ENCODE peak calls at places on chromosomes 16 and 17, in five cellular contexts. T, Z, I, R and O are unnamed samples.

GRCh38 chr16:89346869-89347268 is 129.4 kb downstream of the ZNF778 start:
- DNase-seq in I (no peak), Z (no peak), R (no peak), T (no peak), O (no peak)

GRCh38 chr17:17180141-17180603 is 26.0 kb downstream of the PLD6 start:
- DNase-seq in I (no peak), T (no peak), Z (no peak), R (no peak), O (no peak)

GRCh38 chr17:40451420-40451819 is 8.2 kb downstream of the IGFBP4 start:
- DNase-seq in Z (peak), I (peak), T (no peak), R (no peak), O (peak)

GRCh38 chr17:45123930-45124796 is 8.2 kb downstream of the PLCD3 start:
- DNase-seq in Z (peak), R (peak), I (no peak), T (peak), O (peak)

GRCh38 chr16:22117666-22118065 is 25.3 kb downstream of the VWA3A start:
- DNase-seq in Z (no peak), R (no peak), I (no peak), T (no peak), O (no peak)

GRCh38 chr16:75572859-75573542 is 6.8 kb downstream of the GABARAPL2 start:
- DNase-seq in T (no peak), Z (no peak), R (no peak), I (no peak), O (no peak)

GRCh38 chr16:50576403-50577113 is 28.4 kb downstream of the NKD1 start:
- DNase-seq in I (no peak), Z (no peak), R (no peak), T (no peak), O (no peak)

GRCh38 chr16:66369055-66369592 is 2.6 kb downstream of the CDH5 start:
- DNase-seq in T (no peak), I (no peak), R (no peak), Z (no peak), O (no peak)

GRCh38 chr17:2266045-2266864 is 37.3 kb downstream of the SMG6 start:
- DNase-seq in R (no peak), T (peak), I (no peak), Z (no peak), O (no peak)

GRCh38 chr16:49271363-49271762 is 10.3 kb downstream of the CBLN1 start:
- DNase-seq in R (no peak), I (no peak), T (no peak), Z (no peak), O (no peak)

GRCh38 chr16:2535644-2536021 is 2.2 kb upstream of the PDPK1 start:
- DNase-seq in T (no peak), I (no peak), R (no peak), Z (peak), O (peak)

GRCh38 chr17:8935194-8935593 is 30.3 kb downstream of the PIK3R5 start:
- DNase-seq in I (no peak), R (no peak), Z (no peak), T (no peak), O (no peak)

DNA sequence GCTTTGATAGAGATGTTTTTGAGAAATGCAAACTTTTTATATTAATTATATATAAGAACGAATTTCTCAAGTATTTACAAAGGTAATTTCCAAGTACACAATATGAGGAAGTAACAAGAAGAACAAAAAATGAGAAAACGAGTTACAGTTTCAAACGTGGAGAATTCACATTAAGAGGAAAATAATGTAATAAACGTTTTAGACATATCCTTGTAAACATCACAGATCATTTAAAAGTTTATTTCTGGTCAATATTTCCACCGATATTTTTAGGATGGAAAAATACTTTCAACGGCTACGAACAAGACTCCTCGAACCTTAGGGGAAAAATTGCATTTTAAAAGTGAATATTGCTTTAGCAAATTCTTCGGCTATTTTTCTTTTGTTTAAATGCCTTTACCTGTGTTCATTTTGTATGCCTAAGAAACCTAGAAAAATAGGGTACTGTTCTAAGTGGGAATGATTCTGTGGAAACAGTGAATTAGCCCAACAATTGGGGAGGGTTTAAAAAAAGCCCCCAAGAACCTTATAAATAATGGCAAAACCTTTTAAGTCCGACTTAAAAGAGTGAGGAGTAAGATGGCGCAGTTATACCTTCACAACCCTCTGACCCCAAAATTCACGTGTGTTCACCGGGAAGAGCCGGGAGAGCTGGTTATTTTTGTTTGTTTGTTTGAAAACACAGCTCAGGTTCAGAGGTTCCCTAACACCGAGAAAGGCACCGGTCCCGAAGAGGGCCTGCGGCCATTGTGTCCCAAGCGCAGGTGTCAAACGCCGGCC is 3.3 kb downstream of the HNF1B start:
- DNase-seq in Z (no peak), T (no peak), I (no peak), R (no peak), O (no peak)
- H3K4me3 ChIP-seq in Z (peak), T (peak), I (peak), R (peak), O (no peak)

GRCh38 chr17:80738020-80738380 is 193.4 kb downstream of the RPTOR start:
- DNase-seq in T (no peak), Z (no peak), R (no peak), I (no peak), O (no peak)
- H3K4me3 ChIP-seq in T (no peak), Z (no peak), R (no peak), I (no peak), O (no peak)

DNA sequence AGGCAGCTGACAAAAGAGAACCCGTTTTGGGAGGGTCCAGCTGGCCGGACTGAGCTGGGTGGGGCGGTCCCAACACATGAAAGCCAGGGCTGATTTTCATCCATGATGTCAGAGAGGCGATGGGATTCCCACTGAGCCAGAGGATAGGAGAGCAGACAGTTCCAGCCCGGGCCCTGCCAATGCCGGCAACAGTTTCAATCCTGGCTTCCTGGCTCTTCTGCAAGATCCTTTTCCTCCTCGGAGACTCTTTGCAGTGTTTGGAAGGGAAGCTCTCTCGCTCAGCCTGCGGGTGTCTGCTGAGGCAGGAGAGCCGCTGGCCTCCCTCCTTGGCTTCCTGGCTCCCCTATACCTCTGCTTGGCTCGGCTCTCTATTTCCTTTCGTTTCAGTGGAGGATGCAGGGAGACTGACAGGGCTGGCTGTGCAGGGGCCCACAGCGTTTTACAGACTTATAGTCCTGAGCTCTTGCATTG is 145.5 kb upstream of the SOX9 start:
- DNase-seq in Z (no peak), R (no peak), I (no peak), T (no peak), O (peak)
- H3K4me3 ChIP-seq in Z (peak), R (no peak), I (no peak), T (peak), O (peak)

GRCh38 chr16:15485175-15485574 is 50.8 kb downstream of the BMERB1 start:
- DNase-seq in Z (no peak), T (no peak), R (no peak), I (no peak), O (no peak)

GRCh38 chr16:15489016-15489415 is 54.6 kb downstream of the BMERB1 start:
- DNase-seq in Z (no peak), T (no peak), R (no peak), I (no peak), O (no peak)

GRCh38 chr16:15486661-15487060 is 52.3 kb downstream of the BMERB1 start:
- DNase-seq in R (no peak), I (no peak), Z (no peak), T (no peak), O (no peak)

GRCh38 chr16:15490123-15490711 is 55.8 kb downstream of the BMERB1 start:
- DNase-seq in T (no peak), Z (no peak), I (no peak), R (no peak), O (no peak)

DNA sequence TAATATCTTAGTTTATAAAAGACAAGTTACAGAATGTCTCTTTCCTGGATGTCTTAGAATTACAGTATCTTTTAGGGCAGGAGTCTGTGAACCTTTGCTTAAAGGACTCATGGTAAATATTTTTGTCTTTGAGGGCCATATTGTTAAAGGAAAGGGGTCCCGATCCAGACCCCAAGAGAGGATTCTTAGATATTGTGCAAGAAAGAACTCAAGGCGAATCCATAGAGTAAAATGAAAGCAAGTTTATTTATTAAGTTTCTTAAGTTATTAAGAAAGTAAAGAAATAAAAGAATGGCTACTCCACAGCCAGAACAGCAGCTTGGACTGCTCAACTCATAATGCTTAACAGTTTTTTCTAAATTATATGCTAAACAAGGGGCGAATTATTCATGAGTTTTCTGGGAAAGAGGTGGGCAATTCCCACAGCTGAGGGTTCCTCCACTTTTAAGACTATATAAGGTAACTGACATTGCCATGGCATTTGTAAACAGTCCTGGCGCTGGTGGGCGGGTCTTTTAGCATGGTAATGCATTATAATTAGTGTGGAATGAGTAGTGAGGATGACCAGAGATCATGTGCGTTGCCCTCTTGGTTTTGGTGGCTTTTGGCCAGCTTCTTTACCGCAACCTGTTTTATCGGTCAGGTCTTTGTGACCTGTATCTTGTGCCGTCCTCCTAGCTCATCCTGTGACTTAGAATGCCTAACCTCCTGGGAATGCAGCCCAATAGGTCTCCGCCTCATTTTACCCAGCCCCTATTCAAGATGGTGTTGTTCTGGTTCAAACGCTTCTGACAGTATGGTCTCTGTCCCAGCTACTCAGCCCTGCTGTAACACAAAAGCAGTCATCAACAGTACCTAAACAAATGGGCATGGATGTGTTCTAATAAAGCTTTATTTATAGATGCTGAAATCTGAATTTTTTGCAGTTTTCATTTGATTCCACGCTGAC is 53.2 kb downstream of the BMERB1 start:
- DNase-seq in T (no peak), R (no peak), I (no peak), Z (no peak), O (peak)
- H3K4me3 ChIP-seq in T (no peak), R (no peak), I (no peak), Z (no peak), O (no peak)

GRCh38 chr17:33055171-33055611 is 63.5 kb downstream of the SPACA3 start:
- DNase-seq in Z (no peak), T (no peak), I (no peak), R (no peak), O (peak)

GRCh38 chr17:33056392-33057146 is 64.9 kb downstream of the SPACA3 start:
- DNase-seq in Z (no peak), R (no peak), I (no peak), T (no peak), O (no peak)

GRCh38 chr17:33057564-33057963 is 65.9 kb downstream of the SPACA3 start:
- DNase-seq in Z (no peak), T (no peak), R (no peak), I (no peak), O (no peak)

GRCh38 chr17:33053641-33054040 is 62.0 kb downstream of the SPACA3 start:
- DNase-seq in T (no peak), I (no peak), R (no peak), Z (no peak), O (no peak)

DNA sequence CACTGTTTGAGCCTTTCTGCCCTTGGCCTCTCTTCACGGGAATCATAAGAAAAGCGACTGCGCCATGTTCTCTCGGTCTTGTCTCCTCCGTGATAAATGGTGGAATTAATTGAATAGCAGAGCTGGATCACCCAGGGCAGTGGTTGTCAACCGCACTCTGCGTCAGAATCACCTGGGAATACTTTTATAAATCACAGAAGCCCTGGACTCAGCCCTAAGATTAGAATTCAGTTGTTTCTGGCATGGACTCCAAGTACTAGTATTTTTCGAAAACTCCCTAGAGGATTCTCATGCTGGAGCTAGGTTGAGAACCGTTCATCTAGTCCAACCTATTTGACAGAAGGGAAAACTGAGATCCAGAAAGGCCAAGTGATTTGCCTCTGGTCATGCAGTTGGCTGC is 64.1 kb downstream of the SPACA3 start:
- DNase-seq in I (no peak), Z (no peak), R (no peak), T (no peak), O (no peak)
- H3K4me3 ChIP-seq in I (no peak), Z (no peak), R (no peak), T (no peak), O (no peak)

GRCh38 chr16:1029259-1029545 is 43.3 kb upstream of the SSTR5 start:
- DNase-seq in I (no peak), T (no peak), Z (no peak), R (no peak), O (no peak)

GRCh38 chr16:1032607-1033006 is 39.9 kb upstream of the SSTR5 start:
- DNase-seq in I (no peak), R (no peak), T (no peak), Z (no peak), O (no peak)

GRCh38 chr16:1031666-1032065 is 40.9 kb upstream of the SSTR5 start:
- DNase-seq in T (no peak), R (no peak), I (no peak), Z (no peak), O (no peak)

GRCh38 chr16:1028524-1029258 is 43.9 kb upstream of the SSTR5 start:
- DNase-seq in R (no peak), Z (no peak), T (no peak), I (peak), O (no peak)

DNA sequence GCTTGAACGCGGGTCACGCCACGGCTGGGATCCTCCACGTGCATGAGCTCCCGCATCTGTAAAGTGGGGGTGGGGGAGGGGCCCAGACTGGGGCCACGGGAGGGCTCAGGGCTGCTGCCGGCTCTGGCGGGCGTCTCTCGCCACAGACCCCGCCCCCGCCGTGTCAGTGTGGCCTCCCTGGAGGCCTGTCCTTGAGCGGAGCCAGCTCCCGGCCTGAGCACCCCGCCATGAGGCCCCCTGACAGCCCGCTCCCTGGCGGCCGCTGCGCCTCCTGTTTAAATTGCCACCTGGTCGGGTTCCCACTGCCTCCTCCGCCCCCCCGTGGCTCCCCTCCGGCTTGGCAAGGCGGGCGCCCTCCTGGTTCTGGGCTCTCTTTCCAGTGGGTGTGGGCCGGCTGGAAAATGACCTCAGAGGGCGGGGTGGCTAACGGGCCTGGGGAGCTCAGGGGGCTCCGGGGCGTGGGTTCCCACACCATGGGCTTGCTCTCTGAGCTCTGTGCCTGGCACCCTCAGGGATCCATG is 42.1 kb upstream of the SSTR5 start:
- DNase-seq in Z (no peak), R (no peak), T (no peak), I (no peak), O (no peak)
- H3K4me3 ChIP-seq in Z (no peak), R (no peak), T (no peak), I (no peak), O (no peak)

GRCh38 chr17:48625502-48626201 is 506 bp downstream of the HOXB9 start:
- DNase-seq in I (no peak), R (no peak), Z (no peak), T (peak), O (no peak)

GRCh38 chr17:48627242-48627597 is 1.1 kb upstream of the HOXB9 start:
- DNase-seq in T (no peak), Z (no peak), R (no peak), I (no peak), O (no peak)

GRCh38 chr17:48627625-48628510 is 1.7 kb upstream of the HOXB9 start:
- DNase-seq in Z (no peak), I (no peak), R (no peak), T (no peak), O (no peak)

GRCh38 chr17:48626202-48626469 is at the start of gene HOXB9:
- DNase-seq in I (no peak), Z (no peak), T (no peak), R (no peak), O (no peak)

GRCh38 chr17:48626470-48627241 is 498 bp upstream of the HOXB9 start:
- DNase-seq in R (peak), Z (no peak), I (no peak), T (no peak), O (no peak)
- H3K4me3 ChIP-seq in R (peak), Z (no peak), I (no peak), T (peak), O (no peak)